ENCODE peak calls at places on chromosome 1, in nine cellular contexts. O, R, M, Y, L, A, E, W and T are unnamed samples.

GRCh38 chr1:41745022-41745421 is 173.7 kb downstream of the HIVEP3 start:
- DNase-seq in W (no peak), E (no peak), O (no peak), L (no peak), M (no peak), A (no peak), R (no peak), Y (no peak), T (no peak)

GRCh38 chr1:168303716-168304540 is 23.3 kb downstream of the TBX19 start:
- DNase-seq in M (no peak), A (no peak), R (no peak), W (no peak), L (no peak), O (no peak), Y (no peak), E (no peak), T (no peak)

GRCh38 chr1:41613646-41614592 is 129.4 kb upstream of the EDN2 start:
- DNase-seq in L (no peak), E (no peak), M (no peak), O (no peak), R (peak), Y (no peak), A (no peak), W (no peak), T (no peak)

GRCh38 chr1:116987256-116987555 is 14.4 kb upstream of the CD101 start:
- DNase-seq in L (peak), M (no peak), E (no peak), W (no peak), R (no peak), Y (no peak), O (no peak), A (no peak), T (peak)

GRCh38 chr1:214840366-214840765 is 237.4 kb downstream of the CENPF start:
- DNase-seq in M (no peak), A (no peak), R (peak), L (no peak), E (no peak), W (no peak), O (no peak), Y (no peak), T (no peak)

GRCh38 chr1:31815752-31816484 is at the start of gene SPOCD1:
- DNase-seq in M (peak), L (peak), R (peak), E (peak), A (peak), W (peak), Y (peak), O (peak), T (peak)

GRCh38 chr1:191669629-191670028 is 488.6 kb upstream of the RGS18 start:
- DNase-seq in W (no peak), Y (no peak), M (no peak), R (peak), O (no peak), L (no peak), E (no peak), A (no peak), T (no peak)

GRCh38 chr1:229832695-229833094 is 206.6 kb downstream of the URB2 start:
- DNase-seq in W (no peak), E (no peak), O (no peak), R (no peak), L (no peak), M (no peak), A (no peak), Y (no peak), T (no peak)

GRCh38 chr1:234602334-234603220 is 7.4 kb downstream of the IRF2BP2 start:
- DNase-seq in O (no peak), L (no peak), A (peak), W (no peak), E (peak), R (peak), Y (no peak), M (peak), T (no peak)

GRCh38 chr1:173431663-173432045 is 45.5 kb upstream of the PRDX6 start:
- DNase-seq in A (no peak), Y (no peak), M (no peak), R (peak), E (no peak), O (no peak), L (no peak), W (no peak), T (no peak)

GRCh38 chr1:188583133-188583532 is 1754.4 kb downstream of the PLA2G4A start:
- DNase-seq in Y (no peak), O (no peak), R (no peak), M (no peak), A (no peak), E (no peak), L (no peak), W (no peak), T (no peak)

GRCh38 chr1:154863702-154864174 is 6.3 kb downstream of the KCNN3 start:
- DNase-seq in Y (no peak), E (peak), O (no peak), W (no peak), M (no peak), R (peak), L (no peak), A (peak), T (peak)

GRCh38 chr1:81170721-81171120 is 630.0 kb upstream of the ADGRL2 start:
- DNase-seq in Y (no peak), R (no peak), E (no peak), L (no peak), A (no peak), W (no peak), M (no peak), O (no peak), T (no peak)

GRCh38 chr1:32454726-32455125 is 10.1 kb upstream of the ZBTB8B start:
- DNase-seq in E (no peak), W (peak), L (no peak), Y (peak), O (no peak), M (no peak), A (peak), R (no peak), T (no peak)

GRCh38 chr1:32539584-32540571 is 651 bp downstream of the ZBTB8A start:
- DNase-seq in E (no peak), Y (peak), M (peak), O (no peak), L (no peak), A (peak), W (peak), R (peak), T (peak)

GRCh38 chr1:97489834-97490233 is 431.0 kb downstream of the DPYD start:
- DNase-seq in O (no peak), E (no peak), R (peak), M (no peak), A (no peak), Y (no peak), W (no peak), L (no peak), T (no peak)

GRCh38 chr1:22751124-22751531 is 40.5 kb downstream of the EPHB2 start:
- DNase-seq in E (no peak), W (no peak), M (no peak), Y (no peak), A (no peak), L (no peak), R (no peak), O (no peak), T (no peak)

GRCh38 chr1:47934243-47934805 is 62.9 kb downstream of the TRABD2B start:
- DNase-seq in O (peak), Y (peak), R (no peak), L (no peak), E (no peak), A (peak), W (no peak), M (peak), T (peak)

GRCh38 chr1:73899311-73899710 is 298.7 kb downstream of the LRRIQ3 start:
- DNase-seq in R (no peak), A (no peak), Y (no peak), M (no peak), W (no peak), O (no peak), E (no peak), L (no peak), T (no peak)

GRCh38 chr1:115462677-115463076 is 124.6 kb upstream of the NGF start:
- DNase-seq in Y (no peak), O (no peak), A (no peak), R (no peak), E (no peak), L (no peak), W (no peak), M (no peak), T (no peak)

GRCh38 chr1:54397090-54397591 is 9.1 kb downstream of the SSBP3 start:
- DNase-seq in R (no peak), W (peak), Y (peak), L (peak), E (no peak), A (peak), M (no peak), O (no peak), T (no peak)

GRCh38 chr1:236608930-236609726 is 4.8 kb upstream of the HEATR1 start:
- DNase-seq in Y (peak), L (no peak), E (peak), O (no peak), R (peak), W (peak), A (peak), M (peak), T (peak)

GRCh38 chr1:61186753-61187152 is 104.4 kb downstream of the NFIA start:
- DNase-seq in R (no peak), L (no peak), O (no peak), M (no peak), E (no peak), W (no peak), A (peak), Y (no peak), T (no peak)

GRCh38 chr1:4061521-4062031 is 161.5 kb upstream of the C1orf174 start:
- DNase-seq in M (no peak), A (no peak), O (no peak), L (no peak), W (no peak), E (no peak), R (no peak), Y (no peak), T (no peak)

GRCh38 chr1:207633226-207633625 is 11.7 kb upstream of the CR1L start:
- DNase-seq in W (no peak), E (no peak), O (no peak), A (no peak), R (no peak), M (no peak), Y (no peak), L (no peak), T (no peak)

GRCh38 chr1:110548381-110548780 is 29.4 kb upstream of the KCNA10 start:
- DNase-seq in M (no peak), Y (no peak), E (peak), L (no peak), O (no peak), A (no peak), W (no peak), R (peak), T (no peak)

GRCh38 chr1:44803312-44804095 is 3.3 kb downstream of the PLK3 start:
- DNase-seq in A (peak), O (no peak), M (no peak), L (peak), E (no peak), R (no peak), Y (no peak), W (no peak), T (peak)

GRCh38 chr1:213127074-213127473 is 76.0 kb downstream of the RPS6KC1 start:
- DNase-seq in O (no peak), L (no peak), W (no peak), R (peak), M (no peak), Y (no peak), E (no peak), A (no peak), T (no peak)

GRCh38 chr1:208381481-208381880 is 137.3 kb upstream of the PLXNA2 start:
- DNase-seq in W (no peak), Y (no peak), E (no peak), M (no peak), O (no peak), R (no peak), A (no peak), L (no peak), T (no peak)

GRCh38 chr1:201751872-201752271 is 77.1 kb upstream of the IPO9 start:
- DNase-seq in M (no peak), R (peak), Y (no peak), W (no peak), L (no peak), A (no peak), O (no peak), E (no peak), T (no peak)

GRCh38 chr1:34125721-34126380 is 39.2 kb downstream of the CSMD2 start:
- DNase-seq in R (no peak), M (no peak), A (no peak), L (no peak), W (no peak), Y (no peak), O (no peak), E (no peak), T (no peak)

GRCh38 chr1:12087797-12088314 is 24.8 kb downstream of the TNFRSF8 start:
- DNase-seq in R (no peak), L (no peak), A (no peak), W (no peak), E (no peak), O (no peak), M (no peak), Y (no peak), T (peak)

GRCh38 chr1:198560093-198560638 is 19.7 kb upstream of the ATP6V1G3 start:
- DNase-seq in R (no peak), A (no peak), W (peak), Y (peak), O (no peak), L (no peak), M (no peak), E (no peak), T (no peak)

GRCh38 chr1:198564157-198564556 is 23.7 kb upstream of the ATP6V1G3 start:
- DNase-seq in Y (no peak), L (no peak), A (no peak), M (no peak), W (no peak), O (no peak), R (no peak), E (no peak), T (no peak)

GRCh38 chr1:198563578-198563977 is 23.1 kb upstream of the ATP6V1G3 start:
- DNase-seq in A (no peak), W (no peak), L (no peak), Y (no peak), R (peak), E (no peak), M (no peak), O (no peak), T (no peak)

GRCh38 chr1:198559362-198559761 is 18.9 kb upstream of the ATP6V1G3 start:
- DNase-seq in L (no peak), Y (no peak), O (no peak), R (no peak), W (no peak), M (no peak), A (no peak), E (no peak), T (no peak)

GRCh38 chr1:198564716-198565115 is 24.2 kb upstream of the ATP6V1G3 start:
- DNase-seq in W (no peak), L (no peak), O (no peak), R (no peak), M (no peak), Y (no peak), E (no peak), A (no peak), T (no peak)
- TF ChIP-seq POLR2A in W (no peak), L (no peak), O (no peak), R (no peak), M (no peak), Y (no peak), E (no peak), A (no peak), T (no peak)

GRCh38 chr1:77280962-77281361 is 857 bp upstream of the AK5 start:
- DNase-seq in A (no peak), R (no peak), O (no peak), Y (no peak), M (no peak), E (no peak), L (no peak), W (no peak), T (no peak)

GRCh38 chr1:77282187-77282865 is 507 bp downstream of the AK5 start:
- DNase-seq in R (peak), E (no peak), A (no peak), M (no peak), W (peak), Y (no peak), O (no peak), L (peak), T (no peak)

GRCh38 chr1:77281491-77282186 is at the start of gene AK5:
- DNase-seq in O (no peak), Y (peak), M (no peak), R (peak), W (peak), L (peak), A (peak), E (no peak), T (no peak)

GRCh38 chr1:77282866-77283539 is 1.2 kb downstream of the AK5 start:
- DNase-seq in L (peak), W (no peak), A (no peak), R (peak), Y (no peak), E (no peak), M (no peak), O (no peak), T (no peak)

GRCh38 chr1:77279929-77280328 is 1.9 kb upstream of the AK5 start:
- DNase-seq in M (no peak), Y (no peak), R (no peak), L (no peak), O (no peak), A (no peak), W (no peak), E (no peak), T (no peak)
- H3K4me3 ChIP-seq in M (no peak), Y (no peak), R (no peak), L (no peak), O (no peak), A (no peak), W (no peak), E (no peak), T (no peak)

GRCh38 chr1:231337472-231338269 is at the start of gene EXOC8:
- DNase-seq in M (peak), Y (peak), L (peak), W (peak), E (peak), O (peak), R (peak), A (peak), T (peak)
- TF ChIP-seq CTCF in M (no peak), Y (no peak), L (no peak), W (no peak), E (no peak), O (no peak), R (peak), A (no peak), T (no peak)

GRCh38 chr1:186783193-186783592 is 45.6 kb upstream of the PLA2G4A start:
- DNase-seq in A (no peak), W (no peak), R (no peak), Y (no peak), M (no peak), E (no peak), O (no peak), L (no peak), T (no peak)

GRCh38 chr1:186782791-186783190 is 46.0 kb upstream of the PLA2G4A start:
- DNase-seq in L (no peak), R (peak), O (no peak), Y (no peak), W (no peak), M (no peak), E (no peak), A (no peak), T (no peak)

GRCh38 chr1:186780081-186780480 is 48.7 kb upstream of the PLA2G4A start:
- DNase-seq in Y (no peak), E (no peak), W (no peak), O (no peak), L (no peak), A (no peak), M (no peak), R (no peak), T (no peak)

GRCh38 chr1:186785503-186785902 is 43.2 kb upstream of the PLA2G4A start:
- DNase-seq in W (no peak), R (no peak), E (no peak), A (no peak), Y (no peak), M (no peak), L (no peak), O (no peak), T (no peak)

GRCh38 chr1:186781731-186782130 is 47.0 kb upstream of the PLA2G4A start:
- DNase-seq in M (peak), W (no peak), R (no peak), L (no peak), A (no peak), Y (no peak), E (no peak), O (no peak), T (no peak)
- TF ChIP-seq POLR2A in M (no peak), W (no peak), R (no peak), L (no peak), A (no peak), Y (no peak), E (no peak), O (no peak), T (no peak)

DNA sequence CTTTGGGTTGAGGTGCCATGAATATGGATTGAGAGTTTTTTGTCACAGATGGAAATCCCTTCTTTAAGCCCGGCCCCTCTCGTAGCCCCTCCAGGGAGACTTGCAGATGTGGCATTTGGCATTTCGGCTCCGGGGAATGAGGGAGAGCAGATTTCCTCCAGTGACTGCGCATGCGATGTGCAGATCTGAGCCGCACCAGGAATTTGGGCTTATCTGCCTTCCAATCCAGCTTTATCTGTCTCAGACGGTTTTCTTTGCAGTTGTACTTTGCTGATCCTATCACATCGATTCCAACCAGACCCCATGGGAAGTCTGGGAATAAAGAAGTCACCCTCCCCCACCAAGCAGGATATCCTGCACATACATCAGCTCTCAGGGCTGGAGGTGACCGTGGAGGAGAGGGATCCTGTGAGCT is 11.7 kb downstream of the KIF26B start:
- DNase-seq in W (no peak), R (peak), Y (no peak), O (no peak), M (no peak), L (no peak), E (no peak), A (peak), T (no peak)
- H3K4me3 ChIP-seq in W (peak), R (peak), Y (no peak), O (peak), M (no peak), L (peak), E (no peak), A (no peak), T (no peak)